ENCODE peak calls at places on chromosome 15, in five cellular contexts. N, I, U, X and K are unnamed samples.

GRCh38 chr15:83098079-83098478 is 9.4 kb upstream of the TM6SF1 start:
- DNase-seq in N (no peak), I (no peak), U (no peak), X (no peak), K (no peak)

GRCh38 chr15:95277266-95277665 is 1045.9 kb downstream of the MCTP2 start:
- DNase-seq in N (no peak), I (no peak), U (peak), X (no peak), K (no peak)

GRCh38 chr15:93253656-93254055 is 164.6 kb upstream of the RGMA start:
- DNase-seq in N (no peak), I (no peak), U (no peak), X (no peak), K (no peak)

GRCh38 chr15:90931737-90932659 is at the start of gene HDDC3:
- DNase-seq in N (peak), I (peak), U (peak), X (peak), K (peak)

GRCh38 chr15:45456212-45457106 is 66.1 kb downstream of the SLC30A4 start:
- DNase-seq in N (no peak), I (peak), U (peak), X (no peak), K (no peak)

GRCh38 chr15:99507732-99508571 is 57.8 kb upstream of the MEF2A start:
- DNase-seq in N (no peak), I (no peak), U (no peak), X (no peak), K (peak)

GRCh38 chr15:64909546-64909945 is 2.2 kb upstream of the ANKDD1A start:
- DNase-seq in N (no peak), I (no peak), U (no peak), X (no peak), K (no peak)

GRCh38 chr15:50281427-50281826 is 15.9 kb upstream of the HDC start:
- DNase-seq in N (no peak), I (no peak), U (no peak), X (no peak), K (no peak)

GRCh38 chr15:64478863-64479262 is 18.5 kb downstream of the ZNF609 start:
- DNase-seq in N (no peak), I (no peak), U (no peak), X (no peak), K (no peak)

GRCh38 chr15:71705151-71705550 is 105.2 kb upstream of the NR2E3 start:
- DNase-seq in N (no peak), I (no peak), U (no peak), X (no peak), K (no peak)

GRCh38 chr15:71804226-71804625 is 6.1 kb upstream of the NR2E3 start:
- DNase-seq in N (peak), I (no peak), U (no peak), X (no peak), K (no peak)

GRCh38 chr15:38868326-38869114 is 303.9 kb upstream of the RASGRP1 start:
- DNase-seq in N (no peak), I (peak), U (no peak), X (no peak), K (no peak)

GRCh38 chr15:79028411-79028964 is 62.1 kb downstream of the RASGRF1 start:
- DNase-seq in N (no peak), I (no peak), U (no peak), X (no peak), K (no peak)

GRCh38 chr15:98076021-98076816 is 115.7 kb downstream of the ARRDC4 start:
- DNase-seq in N (no peak), I (no peak), U (no peak), X (no peak), K (no peak)

GRCh38 chr15:58437531-58438105 is 5.8 kb downstream of the LIPC start:
- DNase-seq in N (no peak), I (no peak), U (no peak), X (no peak), K (no peak)

GRCh38 chr15:43511012-43511885 is 6.2 kb upstream of the MAP1A start:
- DNase-seq in N (no peak), I (no peak), U (no peak), X (no peak), K (no peak)

GRCh38 chr15:73805504-73806089 is 52.4 kb upstream of the INSYN1 start:
- DNase-seq in N (no peak), I (no peak), U (no peak), X (no peak), K (no peak)

GRCh38 chr15:100601158-100601557 is 826 bp downstream of the LINS1 start:
- DNase-seq in N (no peak), I (no peak), U (no peak), X (no peak), K (peak)

GRCh38 chr15:101107101-101107500 is 144.7 kb downstream of the CHSY1 start:
- DNase-seq in N (no peak), I (peak), U (no peak), X (no peak), K (no peak)

GRCh38 chr15:64013179-64014043 is 32.9 kb downstream of the DAPK2 start:
- DNase-seq in N (no peak), I (no peak), U (no peak), X (no peak), K (no peak)

GRCh38 chr15:55868707-55869106 is 124.7 kb downstream of the NEDD4 start:
- DNase-seq in N (no peak), I (no peak), U (no peak), X (no peak), K (no peak)

GRCh38 chr15:69015591-69015990 is 1.1 kb downstream of the NOX5 start:
- DNase-seq in N (no peak), I (no peak), U (no peak), X (peak), K (no peak)

GRCh38 chr15:69973102-69973714 is 124.5 kb downstream of the TLE3 start:
- DNase-seq in N (no peak), I (no peak), U (peak), X (no peak), K (no peak)

GRCh38 chr15:98801234-98801561 is 152.9 kb downstream of the IGF1R start:
- DNase-seq in N (no peak), I (no peak), U (no peak), X (no peak), K (no peak)

GRCh38 chr15:59373215-59373614 is 544 bp upstream of the MYO1E start:
- DNase-seq in N (no peak), I (no peak), U (no peak), X (no peak), K (no peak)

GRCh38 chr15:101455291-101455916 is 34.1 kb downstream of the PCSK6 start:
- DNase-seq in N (no peak), I (no peak), U (no peak), X (no peak), K (no peak)

GRCh38 chr15:26892119-26892518 is 25.3 kb downstream of the GABRA5 start:
- DNase-seq in N (no peak), I (no peak), U (no peak), X (no peak), K (no peak)

GRCh38 chr15:92228830-92229229 is 164.9 kb upstream of the ST8SIA2 start:
- DNase-seq in N (no peak), I (no peak), U (no peak), X (no peak), K (no peak)

GRCh38 chr15:82043726-82044372 is 2.0 kb downstream of the MEX3B start:
- DNase-seq in N (no peak), I (peak), U (no peak), X (no peak), K (no peak)

GRCh38 chr15:82044373-82045178 is 1.2 kb downstream of the MEX3B start:
- DNase-seq in N (peak), I (peak), U (no peak), X (peak), K (no peak)

GRCh38 chr15:82040862-82041261 is 5.0 kb downstream of the MEX3B start:
- DNase-seq in N (no peak), I (no peak), U (no peak), X (no peak), K (no peak)

GRCh38 chr15:82045179-82045891 is 483 bp downstream of the MEX3B start:
- DNase-seq in N (peak), I (peak), U (no peak), X (peak), K (peak)

DNA sequence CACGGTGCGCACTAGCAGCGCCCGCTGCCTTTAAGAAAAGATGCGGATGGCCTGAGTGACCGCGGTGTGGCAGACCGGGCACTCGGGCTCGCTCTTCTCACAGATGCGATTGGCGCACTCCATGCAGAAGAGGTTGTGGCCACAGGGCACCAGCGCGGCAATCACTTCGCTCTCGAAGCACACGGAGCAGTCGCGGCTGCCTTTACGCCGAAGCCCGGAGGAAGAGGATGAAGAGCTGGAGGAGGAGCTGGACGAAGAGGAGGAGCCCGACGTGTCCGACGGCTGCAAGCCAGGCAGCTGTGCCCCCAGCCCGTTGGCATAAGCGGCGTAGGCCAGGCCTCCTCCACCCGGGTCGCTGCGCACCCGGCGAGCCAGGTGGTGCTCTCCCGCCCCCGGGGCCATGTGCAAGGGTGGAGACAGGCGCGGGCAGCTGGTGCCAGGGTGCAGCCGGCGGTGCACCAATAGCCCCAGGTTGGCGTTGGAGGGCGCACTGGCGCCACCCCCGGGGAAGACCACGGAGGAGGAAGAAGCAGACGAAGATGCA is 2.6 kb downstream of the MEX3B start:
- DNase-seq in N (no peak), I (peak), U (no peak), X (no peak), K (no peak)
- TF ChIP-seq CTCF in N (no peak), I (no peak), U (no peak), X (no peak), K (no peak)

GRCh38 chr15:35624881-35625280 is 78.9 kb upstream of the DPH6 start:
- DNase-seq in N (no peak), I (no peak), U (no peak), X (no peak), K (no peak)
- TF ChIP-seq CTCF in N (no peak), I (no peak), U (no peak), X (no peak), K (no peak)

GRCh38 chr15:89356634-89357298 is 22.1 kb upstream of the POLG start:
- DNase-seq in N (no peak), I (no peak), U (no peak), X (no peak), K (no peak)
- TF ChIP-seq CTCF in N (peak), I (peak), U (peak), X (peak), K (no peak)

GRCh38 chr15:81813215-81813614 is 232.6 kb downstream of the MEX3B start:
- DNase-seq in N (no peak), I (no peak), U (no peak), X (no peak), K (no peak)

GRCh38 chr15:81814882-81815455 is 230.8 kb downstream of the MEX3B start:
- DNase-seq in N (no peak), I (no peak), U (no peak), X (no peak), K (no peak)

DNA sequence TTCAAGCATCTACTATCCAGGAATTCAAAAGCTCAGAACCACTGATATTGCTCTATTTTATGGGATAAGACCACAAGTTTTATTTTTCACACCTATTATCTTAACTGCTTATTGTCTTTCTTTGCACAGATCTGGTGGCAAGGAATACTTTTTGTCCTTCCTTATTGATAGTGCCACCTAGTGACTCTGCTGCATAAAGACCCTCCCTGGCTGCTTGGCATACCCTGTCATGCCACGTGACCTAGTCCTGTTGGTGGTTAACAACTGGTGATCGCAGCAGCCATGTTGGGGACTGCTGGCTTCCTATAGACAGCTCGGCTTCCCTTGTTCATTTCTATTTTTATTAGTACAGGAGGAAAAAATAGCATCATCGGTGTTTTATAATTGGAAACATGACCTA is 236.3 kb downstream of the MEX3B start:
- DNase-seq in N (no peak), I (no peak), U (no peak), X (no peak), K (no peak)
- TF ChIP-seq CTCF in N (no peak), I (peak), U (peak), X (peak), K (no peak)

GRCh38 chr15:89662893-89663673 is 7.8 kb upstream of the KIF7 start:
- DNase-seq in N (no peak), I (peak), U (peak), X (no peak), K (no peak)
- TF ChIP-seq CTCF in N (no peak), I (no peak), U (no peak), X (no peak), K (no peak)

DNA sequence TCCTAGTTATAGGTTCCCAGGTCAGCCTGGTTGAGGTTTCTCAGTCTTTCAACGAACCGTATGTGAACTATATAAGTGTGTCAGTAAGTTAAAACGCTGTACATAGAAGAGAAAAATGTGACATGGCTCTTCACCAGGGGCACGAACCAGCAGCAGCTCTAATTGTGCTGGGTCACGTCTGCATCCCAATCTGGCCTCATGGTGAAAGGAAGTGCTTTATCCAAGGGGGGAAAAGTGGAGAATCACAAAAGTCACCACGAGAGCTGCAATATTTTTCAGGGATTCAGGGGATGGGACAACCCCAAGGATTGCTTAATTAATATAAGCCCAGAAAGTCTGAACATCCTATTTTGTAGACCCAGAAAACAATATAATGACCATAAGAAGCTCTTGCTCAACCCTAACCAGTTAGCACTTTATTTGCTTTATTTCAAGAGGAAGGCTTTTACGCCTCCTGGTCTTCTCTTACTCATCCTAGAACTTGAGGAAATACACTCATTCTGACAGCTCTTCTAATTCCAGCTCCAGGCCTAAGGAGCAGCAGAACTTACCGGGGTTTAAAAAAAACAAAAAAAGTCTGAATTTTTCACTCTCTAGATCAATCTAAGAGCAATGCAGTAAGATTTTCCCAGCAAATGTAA is 16.5 kb downstream of the ANXA2 start:
- DNase-seq in N (no peak), I (no peak), U (no peak), X (peak), K (no peak)
- TF ChIP-seq CTCF in N (no peak), I (no peak), U (no peak), X (no peak), K (no peak)